ENCODE peak calls at places on chromosomes 11 and 22, in eight cellular contexts. M, X, T, Y, K, W, O and A are unnamed samples.

GRCh38 chr11:34223021-34223813 is 117.8 kb downstream of the NAT10 start:
- DNase-seq in X (no peak), T (no peak), Y (peak), W (peak), M (peak), K (peak), O (no peak), A (peak)

GRCh38 chr22:19902245-19902699 is 39.3 kb upstream of the COMT start:
- DNase-seq in Y (no peak), M (no peak), X (no peak), T (peak), W (no peak), K (no peak), O (no peak), A (no peak)

GRCh38 chr11:74004694-74005615 is 3.9 kb downstream of the UCP3 start:
- DNase-seq in O (no peak), Y (no peak), M (no peak), W (no peak), K (no peak), X (peak), T (no peak), A (no peak)

GRCh38 chr22:20957691-20958440 is 9.2 kb upstream of the AIFM3 start:
- DNase-seq in X (no peak), T (peak), Y (no peak), O (peak), W (peak), M (no peak), K (no peak), A (no peak)

GRCh38 chr22:21808130-21808529 is 59.3 kb downstream of the MAPK1 start:
- DNase-seq in Y (no peak), M (no peak), W (no peak), T (no peak), X (no peak), K (no peak), O (no peak), A (no peak)

GRCh38 chr11:29809121-29809520 is 207.7 kb downstream of the KCNA4 start:
- DNase-seq in O (no peak), X (no peak), T (no peak), W (no peak), M (no peak), Y (no peak), K (no peak), A (no peak)

GRCh38 chr11:45554230-45554967 is 111.0 kb downstream of the CHST1 start:
- DNase-seq in X (no peak), W (no peak), M (peak), K (no peak), O (no peak), Y (no peak), T (no peak), A (peak)

GRCh38 chr11:6418199-6418957 is 516 bp downstream of the APBB1 start:
- DNase-seq in T (no peak), O (no peak), X (peak), Y (no peak), K (no peak), W (no peak), M (no peak), A (no peak)

GRCh38 chr11:2583605-2583958 is 116.2 kb downstream of the KCNQ1OT1 start:
- DNase-seq in O (no peak), K (no peak), M (no peak), X (no peak), W (no peak), T (no peak), Y (no peak), A (no peak)

GRCh38 chr22:25919452-25919851 is 177.5 kb downstream of the MYO18B start:
- DNase-seq in T (peak), Y (no peak), O (no peak), M (no peak), W (no peak), X (no peak), K (no peak), A (no peak)

GRCh38 chr11:69000831-69001245 is 12.2 kb downstream of the MRGPRF start:
- DNase-seq in M (no peak), O (peak), X (no peak), T (no peak), K (peak), Y (peak), W (peak), A (no peak)

GRCh38 chr22:17575151-17575550 is 11.9 kb downstream of the SLC25A18 start:
- DNase-seq in Y (no peak), K (no peak), X (no peak), M (no peak), T (no peak), W (no peak), O (no peak), A (no peak)

GRCh38 chr22:30445438-30445936 is 19.9 kb downstream of the MTFP1 start:
- DNase-seq in K (no peak), T (no peak), Y (no peak), O (no peak), M (no peak), W (no peak), X (no peak), A (no peak)

GRCh38 chr11:115550291-115551059 is 46.3 kb upstream of the CADM1 start:
- DNase-seq in K (no peak), X (no peak), W (no peak), Y (no peak), M (no peak), T (no peak), O (no peak), A (no peak)

GRCh38 chr11:69253028-69253427 is 40.9 kb upstream of the MYEOV start:
- DNase-seq in T (no peak), W (peak), X (no peak), M (no peak), Y (peak), K (no peak), O (no peak), A (no peak)

GRCh38 chr11:61773826-61774225 is 18.6 kb downstream of the TMEM258 start:
- DNase-seq in M (no peak), X (no peak), W (no peak), O (no peak), K (no peak), Y (no peak), T (no peak), A (no peak)

GRCh38 chr11:126186031-126186698 is 25.3 kb downstream of the RPUSD4 start:
- DNase-seq in M (peak), W (no peak), K (no peak), O (no peak), Y (no peak), T (no peak), X (no peak), A (no peak)

GRCh38 chr22:22009661-22010060 is 27.1 kb upstream of the TOP3B start:
- DNase-seq in O (no peak), Y (no peak), K (no peak), W (peak), M (no peak), X (no peak), T (no peak), A (no peak)

GRCh38 chr11:116644201-116644947 is 128.4 kb downstream of the BUD13 start:
- DNase-seq in O (no peak), Y (no peak), M (no peak), T (no peak), W (no peak), K (no peak), X (no peak), A (no peak)

GRCh38 chr11:8608646-8609045 is 14.6 kb upstream of the STK33 start:
- DNase-seq in O (no peak), Y (no peak), T (no peak), K (no peak), X (no peak), W (no peak), M (no peak), A (no peak)

GRCh38 chr11:27328602-27329001 is 34.4 kb downstream of the CCDC34 start:
- DNase-seq in K (no peak), X (no peak), O (no peak), T (no peak), M (no peak), Y (no peak), W (no peak), A (no peak)

GRCh38 chr11:47523491-47524199 is 29.3 kb downstream of the CELF1 start:
- DNase-seq in O (peak), W (peak), Y (no peak), M (no peak), K (no peak), X (peak), T (no peak), A (no peak)

GRCh38 chr11:44351898-44352498 is 42.1 kb upstream of the ALX4 start:
- DNase-seq in X (no peak), O (peak), K (no peak), W (no peak), T (no peak), Y (no peak), M (no peak), A (no peak)

GRCh38 chr11:46564459-46564858 is 29.4 kb downstream of the AMBRA1 start:
- DNase-seq in K (no peak), W (peak), O (no peak), Y (no peak), X (no peak), M (no peak), T (no peak), A (no peak)

GRCh38 chr11:103987631-103988594 is 48.5 kb upstream of the DDI1 start:
- DNase-seq in W (peak), O (peak), X (no peak), M (no peak), Y (no peak), T (no peak), K (no peak), A (no peak)

GRCh38 chr22:20930004-20930403 is 12.8 kb downstream of the CRKL start:
- DNase-seq in X (no peak), M (no peak), K (no peak), T (no peak), Y (no peak), W (no peak), O (no peak), A (no peak)